ENCODE peak calls at places on chromosomes 1 and 21, in ten cellular contexts. One of them, this sample, is unnamed.

GRCh38 chr1:60102691-60103090 is 29.1 kb upstream of the C1orf87 start:
- DNase-seq in esophagus muscularis mucosa: no peak
- DNase-seq in suprapubic skin: no peak
- DNase-seq in HepG2: no peak
- DNase-seq in transverse colon: no peak
- DNase-seq in stomach: no peak
- DNase-seq in upper lobe of left lung: no peak
- DNase-seq in K562: no peak
- DNase-seq in GM12878: no peak
- DNase-seq in H1: no peak
- DNase-seq in this sample: no peak

GRCh38 chr1:234851450-234852438 is 241.8 kb upstream of the IRF2BP2 start:
- DNase-seq in upper lobe of left lung: no peak
- DNase-seq in transverse colon: no peak
- DNase-seq in GM12878: no peak
- DNase-seq in suprapubic skin: no peak
- DNase-seq in H1: no peak
- DNase-seq in HepG2: no peak
- DNase-seq in esophagus muscularis mucosa: no peak
- DNase-seq in K562: no peak
- DNase-seq in stomach: no peak
- DNase-seq in this sample: no peak

GRCh38 chr1:182905321-182905720 is 47.6 kb downstream of the SHCBP1L start:
- DNase-seq in esophagus muscularis mucosa: no peak
- DNase-seq in stomach: no peak
- DNase-seq in GM12878: no peak
- DNase-seq in K562: no peak
- DNase-seq in HepG2: no peak
- DNase-seq in transverse colon: no peak
- DNase-seq in H1: no peak
- DNase-seq in upper lobe of left lung: no peak
- DNase-seq in suprapubic skin: no peak
- DNase-seq in this sample: no peak

GRCh38 chr1:177464682-177465081 is 293.9 kb downstream of the BRINP2 start:
- DNase-seq in stomach: no peak
- DNase-seq in upper lobe of left lung: no peak
- DNase-seq in K562: no peak
- DNase-seq in suprapubic skin: no peak
- DNase-seq in H1: no peak
- DNase-seq in transverse colon: no peak
- DNase-seq in GM12878: no peak
- DNase-seq in esophagus muscularis mucosa: no peak
- DNase-seq in HepG2: no peak
- DNase-seq in this sample: no peak

GRCh38 chr1:238052496-238053266 is 162.0 kb upstream of the ZP4 start:
- DNase-seq in H1: no peak
- DNase-seq in suprapubic skin: no peak
- DNase-seq in HepG2: no peak
- DNase-seq in stomach: no peak
- DNase-seq in esophagus muscularis mucosa: no peak
- DNase-seq in K562: no peak
- DNase-seq in upper lobe of left lung: no peak
- DNase-seq in transverse colon: no peak
- DNase-seq in GM12878: no peak
- DNase-seq in this sample: no peak

GRCh38 chr1:157163273-157164127 is 25.3 kb upstream of the ETV3 start:
- DNase-seq in upper lobe of left lung: no peak
- DNase-seq in HepG2: peak
- DNase-seq in H1: peak
- DNase-seq in esophagus muscularis mucosa: no peak
- DNase-seq in stomach: peak
- DNase-seq in GM12878: no peak
- DNase-seq in K562: peak
- DNase-seq in suprapubic skin: peak
- DNase-seq in transverse colon: peak
- DNase-seq in this sample: peak

GRCh38 chr1:28112388-28113311 is 24.2 kb upstream of the EYA3 start:
- DNase-seq in transverse colon: peak
- DNase-seq in K562: peak
- DNase-seq in HepG2: peak
- DNase-seq in suprapubic skin: no peak
- DNase-seq in upper lobe of left lung: no peak
- DNase-seq in stomach: peak
- DNase-seq in H1: no peak
- DNase-seq in esophagus muscularis mucosa: no peak
- DNase-seq in GM12878: no peak
- DNase-seq in this sample: no peak

GRCh38 chr1:19432943-19433609 is 52.3 kb downstream of the CAPZB start:
- DNase-seq in K562: no peak
- DNase-seq in esophagus muscularis mucosa: no peak
- DNase-seq in stomach: no peak
- DNase-seq in H1: no peak
- DNase-seq in GM12878: no peak
- DNase-seq in upper lobe of left lung: no peak
- DNase-seq in suprapubic skin: no peak
- DNase-seq in HepG2: no peak
- DNase-seq in transverse colon: no peak
- DNase-seq in this sample: peak

GRCh38 chr1:206513312-206514111 is 6.2 kb downstream of the RASSF5 start:
- DNase-seq in stomach: no peak
- DNase-seq in GM12878: no peak
- DNase-seq in H1: no peak
- DNase-seq in HepG2: no peak
- DNase-seq in transverse colon: peak
- DNase-seq in suprapubic skin: peak
- DNase-seq in esophagus muscularis mucosa: no peak
- DNase-seq in K562: no peak
- DNase-seq in upper lobe of left lung: peak
- DNase-seq in this sample: peak

GRCh38 chr1:44101356-44101755 is 17.3 kb upstream of the KLF17 start:
- DNase-seq in upper lobe of left lung: no peak
- DNase-seq in transverse colon: no peak
- DNase-seq in HepG2: no peak
- DNase-seq in GM12878: no peak
- DNase-seq in suprapubic skin: no peak
- DNase-seq in esophagus muscularis mucosa: no peak
- DNase-seq in H1: no peak
- DNase-seq in K562: no peak
- DNase-seq in stomach: no peak
- DNase-seq in this sample: no peak

GRCh38 chr1:232766224-232766890 is 38.9 kb upstream of the MAP10 start:
- DNase-seq in upper lobe of left lung: no peak
- DNase-seq in transverse colon: no peak
- DNase-seq in HepG2: no peak
- DNase-seq in esophagus muscularis mucosa: no peak
- DNase-seq in K562: no peak
- DNase-seq in stomach: no peak
- DNase-seq in GM12878: no peak
- DNase-seq in suprapubic skin: no peak
- DNase-seq in H1: no peak
- DNase-seq in this sample: no peak

GRCh38 chr1:59926381-59927243 is at the start of gene CYP2J2:
- DNase-seq in suprapubic skin: no peak
- DNase-seq in GM12878: peak
- DNase-seq in H1: no peak
- DNase-seq in transverse colon: peak
- DNase-seq in HepG2: no peak
- DNase-seq in esophagus muscularis mucosa: no peak
- DNase-seq in K562: no peak
- DNase-seq in stomach: peak
- DNase-seq in upper lobe of left lung: peak
- DNase-seq in this sample: no peak

GRCh38 chr1:58041621-58042020 is 504.9 kb downstream of the OMA1 start:
- DNase-seq in stomach: no peak
- DNase-seq in K562: no peak
- DNase-seq in upper lobe of left lung: no peak
- DNase-seq in transverse colon: no peak
- DNase-seq in HepG2: no peak
- DNase-seq in GM12878: no peak
- DNase-seq in H1: no peak
- DNase-seq in suprapubic skin: no peak
- DNase-seq in esophagus muscularis mucosa: no peak
- DNase-seq in this sample: no peak

GRCh38 chr1:10867914-10868598 is 71.6 kb upstream of the CASZ1 start:
- DNase-seq in upper lobe of left lung: no peak
- DNase-seq in esophagus muscularis mucosa: no peak
- DNase-seq in K562: no peak
- DNase-seq in HepG2: no peak
- DNase-seq in stomach: no peak
- DNase-seq in suprapubic skin: no peak
- DNase-seq in transverse colon: no peak
- DNase-seq in GM12878: no peak
- DNase-seq in H1: no peak
- DNase-seq in this sample: no peak

GRCh38 chr21:46455575-46456385 is 2.9 kb upstream of the DIP2A start:
- DNase-seq in HepG2: no peak
- DNase-seq in upper lobe of left lung: no peak
- DNase-seq in H1: no peak
- DNase-seq in suprapubic skin: peak
- DNase-seq in transverse colon: peak
- DNase-seq in stomach: no peak
- DNase-seq in esophagus muscularis mucosa: no peak
- DNase-seq in K562: peak
- DNase-seq in GM12878: no peak
- DNase-seq in this sample: peak
- TF ChIP-seq POLR2AphosphoS5 in HepG2: no peak
- TF ChIP-seq POLR2AphosphoS5 in upper lobe of left lung: no peak
- TF ChIP-seq POLR2AphosphoS5 in H1: no peak
- TF ChIP-seq POLR2AphosphoS5 in suprapubic skin: no peak
- TF ChIP-seq POLR2AphosphoS5 in transverse colon: no peak
- TF ChIP-seq POLR2AphosphoS5 in stomach: no peak
- TF ChIP-seq POLR2AphosphoS5 in esophagus muscularis mucosa: peak
- TF ChIP-seq POLR2AphosphoS5 in K562: peak
- TF ChIP-seq POLR2AphosphoS5 in GM12878: no peak
- TF ChIP-seq POLR2AphosphoS5 in this sample: no peak

GRCh38 chr1:48678684-48679083 is 98.0 kb downstream of the BEND5 start:
- DNase-seq in transverse colon: no peak
- DNase-seq in upper lobe of left lung: no peak
- DNase-seq in H1: no peak
- DNase-seq in HepG2: no peak
- DNase-seq in GM12878: no peak
- DNase-seq in stomach: no peak
- DNase-seq in esophagus muscularis mucosa: no peak
- DNase-seq in suprapubic skin: no peak
- DNase-seq in K562: no peak
- DNase-seq in this sample: no peak

GRCh38 chr1:48679107-48679506 is 97.6 kb downstream of the BEND5 start:
- DNase-seq in esophagus muscularis mucosa: no peak
- DNase-seq in upper lobe of left lung: no peak
- DNase-seq in stomach: no peak
- DNase-seq in suprapubic skin: no peak
- DNase-seq in H1: no peak
- DNase-seq in HepG2: no peak
- DNase-seq in K562: no peak
- DNase-seq in transverse colon: no peak
- DNase-seq in GM12878: no peak
- DNase-seq in this sample: no peak

GRCh38 chr1:48680411-48681035 is 96.2 kb downstream of the BEND5 start:
- DNase-seq in GM12878: no peak
- DNase-seq in stomach: no peak
- DNase-seq in H1: no peak
- DNase-seq in transverse colon: no peak
- DNase-seq in upper lobe of left lung: no peak
- DNase-seq in K562: no peak
- DNase-seq in HepG2: no peak
- DNase-seq in esophagus muscularis mucosa: no peak
- DNase-seq in suprapubic skin: no peak
- DNase-seq in this sample: no peak

GRCh38 chr1:48681476-48682305 is 95.0 kb downstream of the BEND5 start:
- DNase-seq in HepG2: no peak
- DNase-seq in esophagus muscularis mucosa: no peak
- DNase-seq in K562: no peak
- DNase-seq in transverse colon: no peak
- DNase-seq in H1: no peak
- DNase-seq in suprapubic skin: no peak
- DNase-seq in upper lobe of left lung: no peak
- DNase-seq in GM12878: no peak
- DNase-seq in stomach: no peak
- DNase-seq in this sample: no peak

GRCh38 chr1:48679868-48680267 is 96.8 kb downstream of the BEND5 start:
- DNase-seq in HepG2: no peak
- DNase-seq in stomach: no peak
- DNase-seq in upper lobe of left lung: peak
- DNase-seq in H1: no peak
- DNase-seq in suprapubic skin: no peak
- DNase-seq in esophagus muscularis mucosa: no peak
- DNase-seq in GM12878: no peak
- DNase-seq in transverse colon: no peak
- DNase-seq in K562: no peak
- DNase-seq in this sample: no peak
- TF ChIP-seq EP300 in HepG2: no peak
- TF ChIP-seq EP300 in stomach: no peak
- TF ChIP-seq EP300 in upper lobe of left lung: no peak
- TF ChIP-seq EP300 in H1: no peak
- TF ChIP-seq EP300 in suprapubic skin: no peak
- TF ChIP-seq EP300 in esophagus muscularis mucosa: no peak
- TF ChIP-seq EP300 in GM12878: no peak
- TF ChIP-seq EP300 in transverse colon: no peak
- TF ChIP-seq EP300 in K562: no peak
- TF ChIP-seq EP300 in this sample: no peak

GRCh38 chr1:91021686-91022517 is at the start of gene ZNF644:
- DNase-seq in suprapubic skin: peak
- DNase-seq in stomach: peak
- DNase-seq in transverse colon: peak
- DNase-seq in GM12878: peak
- DNase-seq in H1: peak
- DNase-seq in HepG2: peak
- DNase-seq in esophagus muscularis mucosa: peak
- DNase-seq in K562: peak
- DNase-seq in upper lobe of left lung: peak
- DNase-seq in this sample: peak
- TF ChIP-seq POLR2A in suprapubic skin: peak
- TF ChIP-seq POLR2A in stomach: peak
- TF ChIP-seq POLR2A in transverse colon: peak
- TF ChIP-seq POLR2A in GM12878: peak
- TF ChIP-seq POLR2A in H1: peak
- TF ChIP-seq POLR2A in HepG2: peak
- TF ChIP-seq POLR2A in esophagus muscularis mucosa: peak
- TF ChIP-seq POLR2A in K562: peak
- TF ChIP-seq POLR2A in upper lobe of left lung: no peak
- TF ChIP-seq POLR2A in this sample: peak

DNA sequence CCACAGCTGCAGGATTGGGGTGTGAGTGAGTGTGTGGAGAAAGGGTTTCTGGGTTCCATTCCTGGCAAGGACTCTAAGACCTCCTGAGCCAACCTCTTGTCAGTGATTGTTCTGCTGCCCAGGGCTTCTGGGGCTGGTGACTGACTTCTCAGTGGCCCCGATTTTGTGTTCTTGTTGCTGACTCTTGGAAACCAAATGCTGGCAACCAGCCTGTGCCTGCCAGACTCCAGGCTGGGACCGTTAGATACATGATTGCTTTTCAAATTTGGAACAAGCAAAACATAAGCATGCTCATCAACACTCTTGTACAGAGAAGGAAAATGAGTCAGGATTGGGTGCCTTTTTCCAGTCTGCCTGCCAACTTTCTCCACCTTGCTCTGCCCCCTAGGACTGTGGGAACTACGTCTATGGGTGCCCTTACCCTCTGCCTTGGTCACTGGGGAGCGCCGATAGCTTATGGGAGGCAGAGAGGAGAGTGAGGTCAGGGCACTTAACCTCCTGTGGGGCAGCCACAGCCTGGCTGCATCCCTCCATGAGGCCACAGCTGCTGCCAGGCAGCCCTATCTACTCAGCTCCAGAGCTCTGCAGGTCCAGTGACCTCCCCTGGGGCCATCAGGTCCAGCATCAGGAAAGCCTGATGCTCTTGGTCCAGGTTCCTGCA is 39.3 kb upstream of the EPS8L3 start:
- DNase-seq in GM12878: no peak
- DNase-seq in upper lobe of left lung: peak
- DNase-seq in K562: no peak
- DNase-seq in stomach: peak
- DNase-seq in transverse colon: no peak
- DNase-seq in suprapubic skin: no peak
- DNase-seq in esophagus muscularis mucosa: no peak
- DNase-seq in HepG2: no peak
- DNase-seq in H1: no peak
- DNase-seq in this sample: peak
- TF ChIP-seq POLR2AphosphoS5 in GM12878: no peak
- TF ChIP-seq POLR2AphosphoS5 in upper lobe of left lung: no peak
- TF ChIP-seq POLR2AphosphoS5 in K562: no peak
- TF ChIP-seq POLR2AphosphoS5 in stomach: no peak
- TF ChIP-seq POLR2AphosphoS5 in transverse colon: no peak
- TF ChIP-seq POLR2AphosphoS5 in suprapubic skin: no peak
- TF ChIP-seq POLR2AphosphoS5 in esophagus muscularis mucosa: no peak
- TF ChIP-seq POLR2AphosphoS5 in HepG2: no peak
- TF ChIP-seq POLR2AphosphoS5 in H1: no peak
- TF ChIP-seq POLR2AphosphoS5 in this sample: no peak